ENCODE peak calls at places on chromosomes 3 and 15, in ten cellular contexts. C is CD4-positive, CD25-positive, alpha-beta regulatory T cell; N is mammary epithelial cell; D is SJSA1; R is uterus; I is GM12878; P is iPS DF 6.9; G is neural progenitor cell; Q is CD8-positive, alpha-beta memory T cell; V is ovary. X is an unnamed sample.
A peak's percentile ranks its signal among the peaks of the same experiment; 100 is the strongest.

GRCh38 chr3:156536524-156537316 is 18.2 kb downstream of the SSR3 start:
- DNase-seq in C (no peak), N (no peak), D (no peak), R (no peak), I (no peak), P (no peak), G (no peak), Q (no peak), V (no peak), X (no peak)

GRCh38 chr15:101248274-101248673 is 3.6 kb downstream of the CHSY1 start:
- DNase-seq in C (no peak), N (no peak), D (no peak), R (no peak), I (no peak), P (no peak), G (no peak), Q (no peak), V (no peak), X (no peak)

GRCh38 chr3:67653425-67654098 is 850 bp downstream of the SUCLG2 start:
- DNase-seq in C (no peak), N (no peak), D (no peak), R (no peak), I (no peak), P (no peak), G (no peak), Q (no peak), V (no peak), X (no peak)

GRCh38 chr3:65733459-65733858 is 305.3 kb downstream of the MAGI1 start:
- DNase-seq in C (no peak), N (no peak), D (no peak), R (no peak), I (no peak), P (no peak), G (no peak), Q (no peak), V (no peak), X (no peak)

GRCh38 chr3:21779909-21780308 is 28.9 kb upstream of the ZNF385D start:
- DNase-seq in C (no peak), N (no peak), D (no peak), R (no peak), I (no peak), P (no peak), G (no peak), Q (no peak), V (no peak), X (peak; percentile 27)

GRCh38 chr15:71203573-71204444 is 88.5 kb downstream of the THSD4 start:
- DNase-seq in C (no peak), N (no peak), D (no peak), R (no peak), I (no peak), P (peak; percentile 95), G (peak; percentile 43), Q (no peak), V (no peak), X (no peak)

GRCh38 chr15:90839187-90840071 is 29.0 kb upstream of the FURIN start:
- DNase-seq in C (no peak), N (peak; percentile 68), D (no peak), R (no peak), I (no peak), P (peak; percentile 67), G (peak; percentile 79), Q (no peak), V (no peak), X (no peak)

GRCh38 chr3:152126260-152126659 is 142.5 kb upstream of the MBNL1 start:
- DNase-seq in C (no peak), N (no peak), D (no peak), R (no peak), I (no peak), P (no peak), G (no peak), Q (no peak), V (no peak), X (no peak)

DNA sequence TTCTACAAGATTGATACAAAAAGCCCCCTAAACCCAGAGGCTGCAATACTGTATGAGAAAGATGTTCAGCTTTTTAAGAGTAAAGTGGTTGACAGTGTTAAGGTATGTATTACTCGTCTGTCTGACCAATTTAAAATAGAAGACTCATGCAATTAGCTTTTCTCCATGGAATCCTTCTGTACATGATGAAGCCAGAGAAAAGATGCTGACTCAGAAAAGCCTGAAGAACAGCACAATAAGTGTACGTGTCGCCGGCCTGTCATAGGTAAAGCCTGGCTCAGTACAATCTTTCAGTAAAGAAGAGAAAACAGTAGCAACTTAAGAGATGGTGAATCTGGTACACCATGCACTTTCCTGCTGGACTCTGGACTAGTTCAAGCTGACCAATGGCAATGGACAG is 16.4 kb downstream of the NEK4 start:
- DNase-seq in C (no peak), N (no peak), D (no peak), R (no peak), I (no peak), P (no peak), G (no peak), Q (no peak), V (no peak), X (no peak)
- H3K36me3 ChIP-seq in C (peaks cover 50% of the 10 kb centered on the region), N (peaks cover 22% of the 10 kb centered on the region), D (peaks cover 27% of the 10 kb centered on the region), R (no peaks in the 10 kb centered on the region), I (no peaks in the 10 kb centered on the region), P (peaks cover 8% of the 10 kb centered on the region), G (peaks cover 22% of the 10 kb centered on the region), Q (peaks cover 23% of the 10 kb centered on the region), V (no peaks in the 10 kb centered on the region), X (peaks cover 16% of the 10 kb centered on the region)

DNA sequence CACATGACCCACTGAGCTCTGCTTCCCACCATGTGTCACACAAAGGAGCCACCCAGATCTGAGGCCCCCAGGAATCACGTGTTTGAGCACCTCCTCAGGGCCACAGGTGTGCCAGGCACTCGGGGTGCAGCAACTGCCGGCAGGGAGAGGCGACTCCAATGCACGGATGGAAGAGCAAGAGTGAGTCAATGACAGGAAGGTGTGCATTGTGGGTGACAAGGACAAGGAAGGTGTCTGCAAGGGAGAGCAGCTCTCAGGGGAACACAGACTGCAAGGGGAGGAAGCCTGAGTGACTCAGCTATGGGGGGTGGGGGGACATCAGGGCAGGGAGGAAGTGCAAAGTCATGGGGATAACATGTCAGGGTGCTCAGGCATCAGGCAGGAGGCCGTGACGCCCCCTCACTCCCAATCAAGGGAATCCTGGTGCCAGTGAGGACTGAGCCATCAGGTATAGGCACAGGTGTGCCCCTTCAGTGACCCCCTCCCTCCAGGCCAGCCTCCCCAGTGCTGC is 67.4 kb downstream of the NUP210 start:
- DNase-seq in C (no peak), N (peak; percentile 8), D (no peak), R (no peak), I (no peak), P (no peak), G (no peak), Q (no peak), V (no peak), X (no peak)
- H3K36me3 ChIP-seq in C (peaks cover 80% of the 10 kb centered on the region), N (no peaks in the 10 kb centered on the region), D (no peaks in the 10 kb centered on the region), R (no peaks in the 10 kb centered on the region), I (peaks cover 32% of the 10 kb centered on the region), P (peaks cover 19% of the 10 kb centered on the region), G (peaks cover 6% of the 10 kb centered on the region), Q (peaks cover 78% of the 10 kb centered on the region), V (no peaks in the 10 kb centered on the region), X (no peaks in the 10 kb centered on the region)

GRCh38 chr3:169825316-169825715 is 12.6 kb upstream of the LRRC34 start:
- DNase-seq in C (no peak), N (no peak), D (no peak), R (no peak), I (no peak), P (no peak), G (no peak), Q (no peak), V (no peak), X (no peak)

GRCh38 chr3:169818330-169818729 is 5.6 kb upstream of the LRRC34 start:
- DNase-seq in C (no peak), N (no peak), D (no peak), R (no peak), I (no peak), P (no peak), G (no peak), Q (no peak), V (no peak), X (no peak)

GRCh38 chr3:169822540-169822939 is 9.8 kb upstream of the LRRC34 start:
- DNase-seq in C (no peak), N (no peak), D (no peak), R (no peak), I (no peak), P (no peak), G (no peak), Q (no peak), V (no peak), X (no peak)

GRCh38 chr3:169822091-169822490 is 9.4 kb upstream of the LRRC34 start:
- DNase-seq in C (no peak), N (no peak), D (no peak), R (no peak), I (no peak), P (no peak), G (no peak), Q (no peak), V (no peak), X (no peak)

DNA sequence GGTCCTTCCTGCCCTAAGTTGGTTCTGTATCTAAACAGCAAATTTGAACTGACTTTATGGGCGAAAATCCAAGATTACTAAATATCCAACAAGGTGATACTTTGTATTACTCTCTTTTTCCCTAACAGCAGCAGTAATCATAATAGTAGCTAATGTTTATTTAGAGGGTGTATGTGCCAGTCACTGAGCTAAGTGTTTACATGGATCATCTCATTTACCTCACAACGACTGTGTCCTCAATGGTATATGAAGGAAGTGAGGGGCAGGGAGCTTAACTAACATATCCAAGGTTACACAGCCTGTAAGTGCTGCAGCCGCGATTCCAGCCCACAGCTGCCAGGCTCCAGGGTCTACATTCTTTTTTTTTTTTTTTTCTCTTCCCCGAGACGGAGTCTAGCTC is 10.3 kb upstream of the LRRC34 start:
- DNase-seq in C (no peak), N (no peak), D (no peak), R (no peak), I (no peak), P (no peak), G (no peak), Q (no peak), V (no peak), X (no peak)
- H3K36me3 ChIP-seq in C (no peaks in the 10 kb centered on the region), N (no peaks in the 10 kb centered on the region), D (no peaks in the 10 kb centered on the region), R (no peaks in the 10 kb centered on the region), I (no peaks in the 10 kb centered on the region), P (no peaks in the 10 kb centered on the region), G (no peaks in the 10 kb centered on the region), Q (no peaks in the 10 kb centered on the region), V (no peaks in the 10 kb centered on the region), X (no peaks in the 10 kb centered on the region)

GRCh38 chr3:51679777-51680176 is 8.7 kb downstream of the TEX264 start:
- DNase-seq in C (no peak), N (no peak), D (no peak), R (no peak), I (no peak), P (no peak), G (no peak), Q (no peak), V (no peak), X (no peak)

GRCh38 chr3:51680196-51680595 is 9.1 kb downstream of the TEX264 start:
- DNase-seq in C (no peak), N (no peak), D (no peak), R (no peak), I (no peak), P (no peak), G (no peak), Q (no peak), V (no peak), X (no peak)

GRCh38 chr3:51681453-51681852 is 10.4 kb downstream of the TEX264 start:
- DNase-seq in C (peak; percentile 53), N (peak; percentile 67), D (no peak), R (no peak), I (no peak), P (no peak), G (no peak), Q (peak; percentile 66), V (no peak), X (no peak)

GRCh38 chr3:51682079-51682478 is 11.0 kb downstream of the TEX264 start:
- DNase-seq in C (peak; percentile 86), N (peak; percentile 84), D (peak; percentile 66), R (peak; percentile 70), I (peak; percentile 81), P (peak; percentile 83), G (peak; percentile 85), Q (peak; percentile 81), V (peak; percentile 65), X (peak; percentile 82)

GRCh38 chr3:51680663-51681230 is 9.7 kb downstream of the TEX264 start:
- DNase-seq in C (no peak), N (no peak), D (no peak), R (no peak), I (no peak), P (no peak), G (no peak), Q (no peak), V (no peak), X (no peak)
- H3K36me3 ChIP-seq in C (peaks cover 18% of the 10 kb centered on the region), N (peaks cover 3% of the 10 kb centered on the region), D (peaks cover 10% of the 10 kb centered on the region), R (no peaks in the 10 kb centered on the region), I (peaks cover 19% of the 10 kb centered on the region), P (no peaks in the 10 kb centered on the region), G (no peaks in the 10 kb centered on the region), Q (peaks cover 20% of the 10 kb centered on the region), V (no peaks in the 10 kb centered on the region), X (no peaks in the 10 kb centered on the region)